ENCODE peak calls at places on chromosome 14, in six cellular contexts. J, A, S, Y, T and D are unnamed samples.

GRCh38 chr14:34883954-34884353 is 8.8 kb upstream of the BAZ1A start:
- DNase-seq in S (peak), A (no peak), J (no peak), Y (no peak), T (no peak), D (no peak)

GRCh38 chr14:22547948-22548750 is 40.9 kb downstream of the DAD1 start:
- DNase-seq in A (no peak), T (no peak), S (no peak), J (no peak), Y (no peak), D (peak)

GRCh38 chr14:100103261-100104005 is 38.2 kb downstream of the EVL start:
- DNase-seq in J (peak), Y (no peak), T (no peak), A (no peak), S (no peak), D (no peak)

GRCh38 chr14:58662759-58663158 is 25.0 kb downstream of the DACT1 start:
- DNase-seq in J (no peak), A (no peak), S (no peak), Y (no peak), T (no peak), D (no peak)

GRCh38 chr14:51547260-51547659 is 104.5 kb upstream of the FRMD6 start:
- DNase-seq in S (no peak), Y (peak), T (no peak), A (no peak), J (no peak), D (peak)

GRCh38 chr14:103027451-103027850 is 29.9 kb downstream of the CDC42BPB start:
- DNase-seq in A (no peak), Y (no peak), J (no peak), S (no peak), T (no peak), D (no peak)

GRCh38 chr14:52299692-52300278 is 14.3 kb upstream of the PTGER2 start:
- DNase-seq in S (peak), A (no peak), Y (peak), J (no peak), T (peak), D (peak)

GRCh38 chr14:91228112-91229004 is 16.1 kb downstream of the GPR68 start:
- DNase-seq in T (peak), Y (peak), A (peak), S (no peak), J (peak), D (peak)

GRCh38 chr14:105060751-105061427 is 4.3 kb downstream of the GPR132 start:
- DNase-seq in T (peak), S (peak), Y (no peak), A (no peak), J (no peak), D (no peak)

GRCh38 chr14:93946104-93946503 is 19.0 kb downstream of the FAM181A start:
- DNase-seq in A (no peak), J (no peak), Y (peak), S (no peak), T (no peak), D (peak)

GRCh38 chr14:95340201-95340697 is 20.5 kb upstream of the CLMN start:
- DNase-seq in S (no peak), J (no peak), A (no peak), T (no peak), Y (peak), D (peak)

GRCh38 chr14:54728700-54729527 is 162.0 kb downstream of the SAMD4A start:
- DNase-seq in S (no peak), A (no peak), T (no peak), J (no peak), Y (no peak), D (no peak)

GRCh38 chr14:89108608-89109007 is 284.2 kb downstream of the TTC8 start:
- DNase-seq in J (no peak), T (no peak), S (no peak), Y (peak), A (no peak), D (no peak)

GRCh38 chr14:99035712-99036593 is 236.0 kb downstream of the BCL11B start:
- DNase-seq in T (no peak), A (no peak), Y (peak), S (no peak), J (no peak), D (peak)

GRCh38 chr14:20118795-20119194 is 8.3 kb downstream of the OR4K17 start:
- DNase-seq in Y (no peak), T (no peak), A (no peak), S (no peak), J (no peak), D (no peak)

GRCh38 chr14:104221071-104221625 is 82.8 kb downstream of the KIF26A start:
- DNase-seq in T (no peak), S (no peak), A (no peak), J (no peak), Y (no peak), D (no peak)

GRCh38 chr14:51939727-51940126 is 49.6 kb upstream of the RTRAF start:
- DNase-seq in J (no peak), S (no peak), T (no peak), Y (peak), A (no peak), D (no peak)

GRCh38 chr14:24155100-24155499 is 6.0 kb upstream of the IRF9 start:
- DNase-seq in Y (no peak), T (no peak), S (no peak), J (no peak), A (no peak), D (no peak)

GRCh38 chr14:58687232-58687795 is 49.6 kb downstream of the DACT1 start:
- DNase-seq in A (no peak), Y (no peak), S (no peak), T (no peak), J (no peak), D (no peak)

GRCh38 chr14:22594156-22594716 is 3.9 kb upstream of the ABHD4 start:
- DNase-seq in T (no peak), S (no peak), J (no peak), A (no peak), Y (peak), D (no peak)

GRCh38 chr14:68815288-68816182 is 22.7 kb upstream of the ZFP36L1 start:
- DNase-seq in A (no peak), J (no peak), T (no peak), S (peak), Y (peak), D (no peak)

GRCh38 chr14:88985654-88986053 is 161.2 kb downstream of the TTC8 start:
- DNase-seq in A (no peak), T (no peak), Y (no peak), J (no peak), S (no peak), D (no peak)

GRCh38 chr14:22646570-22647254 is 2.6 kb upstream of the OR6J1 start:
- DNase-seq in Y (peak), A (no peak), S (peak), J (no peak), T (no peak), D (peak)

GRCh38 chr14:101962503-101962874 is 1.9 kb upstream of the DYNC1H1 start:
- DNase-seq in A (no peak), Y (peak), T (no peak), J (no peak), S (no peak), D (peak)

GRCh38 chr14:25411933-25412757 is 362.2 kb upstream of the STXBP6 start:
- DNase-seq in T (no peak), S (no peak), Y (no peak), J (no peak), A (no peak), D (peak)

GRCh38 chr14:55228261-55228660 is 36.9 kb upstream of the DLGAP5 start:
- DNase-seq in S (no peak), Y (no peak), A (no peak), T (no peak), J (no peak), D (no peak)

GRCh38 chr14:91031668-91032067 is 28.8 kb downstream of the RPS6KA5 start:
- DNase-seq in J (no peak), Y (no peak), S (no peak), A (no peak), T (no peak), D (no peak)

GRCh38 chr14:26855051-26855753 is 257.4 kb upstream of the NOVA1 start:
- DNase-seq in Y (no peak), J (no peak), S (no peak), A (no peak), T (no peak), D (peak)

GRCh38 chr14:98943907-98944306 is 328.1 kb downstream of the BCL11B start:
- DNase-seq in S (no peak), A (no peak), Y (no peak), J (no peak), T (no peak), D (no peak)

GRCh38 chr14:90791481-90791880 is 24.7 kb downstream of the TTC7B start:
- DNase-seq in T (no peak), S (no peak), A (no peak), J (no peak), Y (no peak), D (no peak)

GRCh38 chr14:96103560-96104460 is 64.6 kb downstream of the C14orf132 start:
- DNase-seq in Y (no peak), A (no peak), T (no peak), S (no peak), J (no peak), D (no peak)

GRCh38 chr14:75142494-75142893 is 15.6 kb upstream of the NEK9 start:
- DNase-seq in S (no peak), A (no peak), Y (no peak), J (no peak), T (no peak), D (no peak)

GRCh38 chr14:105481886-105482454 is 4.7 kb upstream of the CRIP1 start:
- DNase-seq in Y (peak), J (peak), S (peak), T (peak), A (peak), D (peak)